ENCODE peak calls at places on chromosomes 3 and 15, in ten cellular contexts. One of them, this sample, is unnamed.

GRCh38 chr3:8724108-8724752 is 9.4 kb upstream of the CAV3 start:
- DNase-seq in fibroblast of lung: no peak
- DNase-seq in brain microvascular endothelial cell: no peak
- DNase-seq in upper lobe of right lung: no peak
- DNase-seq in transverse colon: no peak
- DNase-seq in CD8-positive, alpha-beta T cell: no peak
- DNase-seq in MM.1S: no peak
- DNase-seq in left ventricle myocardium inferior: no peak
- DNase-seq in CD4-positive, alpha-beta T cell: no peak
- DNase-seq in GM23338: no peak
- DNase-seq in this sample: no peak

GRCh38 chr15:77659350-77660321 is 26.9 kb upstream of the LINGO1 start:
- DNase-seq in fibroblast of lung: peak; percentile 31
- DNase-seq in brain microvascular endothelial cell: peak; percentile 38
- DNase-seq in upper lobe of right lung: no peak
- DNase-seq in transverse colon: peak; percentile 82
- DNase-seq in CD8-positive, alpha-beta T cell: no peak
- DNase-seq in MM.1S: peak; percentile 51
- DNase-seq in left ventricle myocardium inferior: peak; percentile 34
- DNase-seq in CD4-positive, alpha-beta T cell: no peak
- DNase-seq in GM23338: peak; percentile 83
- DNase-seq in this sample: peak; percentile 90

GRCh38 chr15:29686445-29687203 is 135.6 kb downstream of the TJP1 start:
- DNase-seq in fibroblast of lung: no peak
- DNase-seq in brain microvascular endothelial cell: no peak
- DNase-seq in upper lobe of right lung: no peak
- DNase-seq in transverse colon: no peak
- DNase-seq in CD8-positive, alpha-beta T cell: no peak
- DNase-seq in MM.1S: no peak
- DNase-seq in left ventricle myocardium inferior: no peak
- DNase-seq in CD4-positive, alpha-beta T cell: no peak
- DNase-seq in GM23338: no peak
- DNase-seq in this sample: no peak

GRCh38 chr3:173770796-173771573 is 373.4 kb downstream of the NLGN1 start:
- DNase-seq in fibroblast of lung: peak; percentile 10
- DNase-seq in brain microvascular endothelial cell: no peak
- DNase-seq in upper lobe of right lung: no peak
- DNase-seq in transverse colon: no peak
- DNase-seq in CD8-positive, alpha-beta T cell: no peak
- DNase-seq in MM.1S: no peak
- DNase-seq in left ventricle myocardium inferior: no peak
- DNase-seq in CD4-positive, alpha-beta T cell: no peak
- DNase-seq in GM23338: peak; percentile 32
- DNase-seq in this sample: no peak

GRCh38 chr3:127053026-127053425 is 70.1 kb downstream of the PLXNA1 start:
- DNase-seq in fibroblast of lung: no peak
- DNase-seq in brain microvascular endothelial cell: no peak
- DNase-seq in upper lobe of right lung: peak; percentile 33
- DNase-seq in transverse colon: no peak
- DNase-seq in CD8-positive, alpha-beta T cell: no peak
- DNase-seq in MM.1S: no peak
- DNase-seq in left ventricle myocardium inferior: no peak
- DNase-seq in CD4-positive, alpha-beta T cell: no peak
- DNase-seq in GM23338: no peak
- DNase-seq in this sample: no peak

GRCh38 chr15:33701304-33701696 is 267.0 kb upstream of the CHRM5 start:
- DNase-seq in fibroblast of lung: no peak
- DNase-seq in brain microvascular endothelial cell: no peak
- DNase-seq in upper lobe of right lung: no peak
- DNase-seq in transverse colon: no peak
- DNase-seq in CD8-positive, alpha-beta T cell: no peak
- DNase-seq in MM.1S: no peak
- DNase-seq in left ventricle myocardium inferior: no peak
- DNase-seq in CD4-positive, alpha-beta T cell: no peak
- DNase-seq in GM23338: no peak
- DNase-seq in this sample: peak; percentile 14

GRCh38 chr3:150391200-150391599 is 16.9 kb upstream of the TSC22D2 start:
- DNase-seq in fibroblast of lung: no peak
- DNase-seq in brain microvascular endothelial cell: no peak
- DNase-seq in upper lobe of right lung: no peak
- DNase-seq in transverse colon: no peak
- DNase-seq in CD8-positive, alpha-beta T cell: no peak
- DNase-seq in MM.1S: no peak
- DNase-seq in left ventricle myocardium inferior: no peak
- DNase-seq in CD4-positive, alpha-beta T cell: no peak
- DNase-seq in GM23338: no peak
- DNase-seq in this sample: no peak

GRCh38 chr15:71116942-71117341 is 1.7 kb downstream of the THSD4 start:
- DNase-seq in fibroblast of lung: no peak
- DNase-seq in brain microvascular endothelial cell: no peak
- DNase-seq in upper lobe of right lung: no peak
- DNase-seq in transverse colon: peak; percentile 59
- DNase-seq in CD8-positive, alpha-beta T cell: no peak
- DNase-seq in MM.1S: no peak
- DNase-seq in left ventricle myocardium inferior: peak; percentile 59
- DNase-seq in CD4-positive, alpha-beta T cell: no peak
- DNase-seq in GM23338: no peak
- DNase-seq in this sample: no peak

GRCh38 chr3:37520802-37521350 is 340.8 kb upstream of the CTDSPL start:
- DNase-seq in fibroblast of lung: peak; percentile 59
- DNase-seq in brain microvascular endothelial cell: no peak
- DNase-seq in upper lobe of right lung: no peak
- DNase-seq in transverse colon: no peak
- DNase-seq in CD8-positive, alpha-beta T cell: no peak
- DNase-seq in MM.1S: no peak
- DNase-seq in left ventricle myocardium inferior: no peak
- DNase-seq in CD4-positive, alpha-beta T cell: no peak
- DNase-seq in GM23338: no peak
- DNase-seq in this sample: no peak

GRCh38 chr15:45263854-45264253 is 11.8 kb downstream of the SLC28A2 start:
- DNase-seq in fibroblast of lung: no peak
- DNase-seq in brain microvascular endothelial cell: no peak
- DNase-seq in upper lobe of right lung: no peak
- DNase-seq in transverse colon: no peak
- DNase-seq in CD8-positive, alpha-beta T cell: no peak
- DNase-seq in MM.1S: no peak
- DNase-seq in left ventricle myocardium inferior: no peak
- DNase-seq in CD4-positive, alpha-beta T cell: no peak
- DNase-seq in GM23338: no peak
- DNase-seq in this sample: no peak

GRCh38 chr15:45265506-45265905 is 13.5 kb downstream of the SLC28A2 start:
- DNase-seq in fibroblast of lung: no peak
- DNase-seq in brain microvascular endothelial cell: no peak
- DNase-seq in upper lobe of right lung: no peak
- DNase-seq in transverse colon: no peak
- DNase-seq in CD8-positive, alpha-beta T cell: no peak
- DNase-seq in MM.1S: no peak
- DNase-seq in left ventricle myocardium inferior: no peak
- DNase-seq in CD4-positive, alpha-beta T cell: no peak
- DNase-seq in GM23338: no peak
- DNase-seq in this sample: no peak

GRCh38 chr15:45262906-45263456 is 10.9 kb downstream of the SLC28A2 start:
- DNase-seq in fibroblast of lung: no peak
- DNase-seq in brain microvascular endothelial cell: no peak
- DNase-seq in upper lobe of right lung: no peak
- DNase-seq in transverse colon: no peak
- DNase-seq in CD8-positive, alpha-beta T cell: no peak
- DNase-seq in MM.1S: no peak
- DNase-seq in left ventricle myocardium inferior: no peak
- DNase-seq in CD4-positive, alpha-beta T cell: no peak
- DNase-seq in GM23338: no peak
- DNase-seq in this sample: no peak

GRCh38 chr15:45268135-45268534 is 16.1 kb downstream of the SLC28A2 start:
- DNase-seq in fibroblast of lung: no peak
- DNase-seq in brain microvascular endothelial cell: no peak
- DNase-seq in upper lobe of right lung: no peak
- DNase-seq in transverse colon: peak; percentile 54
- DNase-seq in CD8-positive, alpha-beta T cell: no peak
- DNase-seq in MM.1S: no peak
- DNase-seq in left ventricle myocardium inferior: no peak
- DNase-seq in CD4-positive, alpha-beta T cell: no peak
- DNase-seq in GM23338: peak; percentile 62
- DNase-seq in this sample: peak; percentile 35
- TF ChIP-seq CTCF in fibroblast of lung: no peak
- TF ChIP-seq CTCF in brain microvascular endothelial cell: peak; percentile 8
- TF ChIP-seq CTCF in upper lobe of right lung: no peak
- TF ChIP-seq CTCF in transverse colon: peak; percentile 8
- TF ChIP-seq CTCF in CD8-positive, alpha-beta T cell: no peak
- TF ChIP-seq CTCF in MM.1S: peak; percentile 15
- TF ChIP-seq CTCF in left ventricle myocardium inferior: no peak
- TF ChIP-seq CTCF in CD4-positive, alpha-beta T cell: no peak
- TF ChIP-seq CTCF in GM23338: peak; percentile 84
- TF ChIP-seq CTCF in this sample: peak; percentile 48

GRCh38 chr3:45546223-45546622 is 48.3 kb upstream of the LIMD1 start:
- DNase-seq in fibroblast of lung: no peak
- DNase-seq in brain microvascular endothelial cell: no peak
- DNase-seq in upper lobe of right lung: no peak
- DNase-seq in transverse colon: no peak
- DNase-seq in CD8-positive, alpha-beta T cell: no peak
- DNase-seq in MM.1S: no peak
- DNase-seq in left ventricle myocardium inferior: no peak
- DNase-seq in CD4-positive, alpha-beta T cell: no peak
- DNase-seq in GM23338: no peak
- DNase-seq in this sample: no peak

GRCh38 chr3:45546636-45547201 is 47.8 kb upstream of the LIMD1 start:
- DNase-seq in fibroblast of lung: no peak
- DNase-seq in brain microvascular endothelial cell: no peak
- DNase-seq in upper lobe of right lung: no peak
- DNase-seq in transverse colon: no peak
- DNase-seq in CD8-positive, alpha-beta T cell: no peak
- DNase-seq in MM.1S: no peak
- DNase-seq in left ventricle myocardium inferior: no peak
- DNase-seq in CD4-positive, alpha-beta T cell: no peak
- DNase-seq in GM23338: peak; percentile 89
- DNase-seq in this sample: peak; percentile 47

GRCh38 chr3:45547764-45548683 is 46.5 kb upstream of the LIMD1 start:
- DNase-seq in fibroblast of lung: peak; percentile 69
- DNase-seq in brain microvascular endothelial cell: no peak
- DNase-seq in upper lobe of right lung: no peak
- DNase-seq in transverse colon: no peak
- DNase-seq in CD8-positive, alpha-beta T cell: no peak
- DNase-seq in MM.1S: no peak
- DNase-seq in left ventricle myocardium inferior: peak; percentile 63
- DNase-seq in CD4-positive, alpha-beta T cell: no peak
- DNase-seq in GM23338: no peak
- DNase-seq in this sample: no peak

GRCh38 chr3:45548724-45549123 is 45.8 kb upstream of the LIMD1 start:
- DNase-seq in fibroblast of lung: no peak
- DNase-seq in brain microvascular endothelial cell: no peak
- DNase-seq in upper lobe of right lung: no peak
- DNase-seq in transverse colon: no peak
- DNase-seq in CD8-positive, alpha-beta T cell: no peak
- DNase-seq in MM.1S: no peak
- DNase-seq in left ventricle myocardium inferior: no peak
- DNase-seq in CD4-positive, alpha-beta T cell: no peak
- DNase-seq in GM23338: no peak
- DNase-seq in this sample: no peak

DNA sequence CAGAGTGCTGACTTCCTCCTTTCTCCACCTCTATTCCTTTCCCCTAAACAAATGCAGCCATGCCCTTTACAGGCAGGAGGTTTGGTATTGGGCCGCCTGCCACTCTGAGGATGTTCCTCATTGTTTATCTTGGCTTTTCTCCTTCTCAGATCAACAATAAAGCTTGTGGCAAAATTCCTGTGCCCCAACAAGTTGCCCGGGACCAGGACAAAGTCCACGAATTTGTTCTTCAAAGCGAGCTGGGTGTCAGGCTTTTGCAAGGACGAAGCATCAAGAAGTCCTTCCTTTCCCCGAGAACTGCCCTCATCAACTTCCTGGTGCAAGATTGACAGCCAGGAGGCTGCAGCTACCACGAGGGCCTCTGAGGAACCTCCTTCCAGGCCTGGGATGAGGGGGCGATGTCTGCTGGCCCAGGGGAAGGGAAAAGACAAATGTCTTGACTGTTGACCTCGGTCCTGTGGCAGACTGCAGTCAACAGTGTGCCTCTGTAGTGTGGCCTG is 47.3 kb upstream of the LIMD1 start:
- DNase-seq in fibroblast of lung: no peak
- DNase-seq in brain microvascular endothelial cell: no peak
- DNase-seq in upper lobe of right lung: no peak
- DNase-seq in transverse colon: no peak
- DNase-seq in CD8-positive, alpha-beta T cell: no peak
- DNase-seq in MM.1S: no peak
- DNase-seq in left ventricle myocardium inferior: no peak
- DNase-seq in CD4-positive, alpha-beta T cell: no peak
- DNase-seq in GM23338: no peak
- DNase-seq in this sample: no peak
- H3K27ac ChIP-seq in fibroblast of lung: peak overlapping the region; percentile 15
- H3K27ac ChIP-seq in brain microvascular endothelial cell: no peak overlapping the region
- H3K27ac ChIP-seq in upper lobe of right lung: peak overlapping the region; percentile 31
- H3K27ac ChIP-seq in transverse colon: peak overlapping the region; percentile 62
- H3K27ac ChIP-seq in CD8-positive, alpha-beta T cell: no peak overlapping the region
- H3K27ac ChIP-seq in MM.1S: no peak overlapping the region
- H3K27ac ChIP-seq in left ventricle myocardium inferior: peak overlapping the region; percentile 90
- H3K27ac ChIP-seq in CD4-positive, alpha-beta T cell: no peak overlapping the region
- H3K27ac ChIP-seq in GM23338: no peak overlapping the region
- H3K27ac ChIP-seq in this sample: no peak overlapping the region

DNA sequence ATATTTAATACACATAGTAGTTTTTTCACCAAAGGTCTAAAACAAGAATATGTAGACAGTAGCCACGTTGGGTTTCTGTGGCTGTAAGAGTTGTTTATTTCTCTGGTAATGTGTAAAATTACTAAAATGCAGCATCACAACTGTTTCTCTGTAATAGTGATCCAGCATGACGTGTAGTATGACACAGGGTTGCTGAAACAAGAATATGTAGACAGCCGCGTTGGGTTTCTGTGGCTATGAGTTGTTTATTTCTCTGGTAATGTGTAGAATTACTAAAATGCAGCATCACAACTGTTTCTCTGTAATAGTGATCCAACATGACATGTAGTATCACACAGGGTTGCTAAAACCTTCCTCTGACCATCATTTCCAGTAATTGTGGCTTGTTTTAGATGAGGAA is 153.6 kb upstream of the ZNF717 start:
- DNase-seq in fibroblast of lung: no peak
- DNase-seq in brain microvascular endothelial cell: no peak
- DNase-seq in upper lobe of right lung: no peak
- DNase-seq in transverse colon: no peak
- DNase-seq in CD8-positive, alpha-beta T cell: no peak
- DNase-seq in MM.1S: no peak
- DNase-seq in left ventricle myocardium inferior: no peak
- DNase-seq in CD4-positive, alpha-beta T cell: no peak
- DNase-seq in GM23338: no peak
- DNase-seq in this sample: no peak
- TF ChIP-seq CTCF in fibroblast of lung: no peak
- TF ChIP-seq CTCF in brain microvascular endothelial cell: no peak
- TF ChIP-seq CTCF in upper lobe of right lung: no peak
- TF ChIP-seq CTCF in transverse colon: no peak
- TF ChIP-seq CTCF in CD8-positive, alpha-beta T cell: no peak
- TF ChIP-seq CTCF in MM.1S: no peak
- TF ChIP-seq CTCF in left ventricle myocardium inferior: no peak
- TF ChIP-seq CTCF in CD4-positive, alpha-beta T cell: no peak
- TF ChIP-seq CTCF in GM23338: no peak
- TF ChIP-seq CTCF in this sample: no peak

DNA sequence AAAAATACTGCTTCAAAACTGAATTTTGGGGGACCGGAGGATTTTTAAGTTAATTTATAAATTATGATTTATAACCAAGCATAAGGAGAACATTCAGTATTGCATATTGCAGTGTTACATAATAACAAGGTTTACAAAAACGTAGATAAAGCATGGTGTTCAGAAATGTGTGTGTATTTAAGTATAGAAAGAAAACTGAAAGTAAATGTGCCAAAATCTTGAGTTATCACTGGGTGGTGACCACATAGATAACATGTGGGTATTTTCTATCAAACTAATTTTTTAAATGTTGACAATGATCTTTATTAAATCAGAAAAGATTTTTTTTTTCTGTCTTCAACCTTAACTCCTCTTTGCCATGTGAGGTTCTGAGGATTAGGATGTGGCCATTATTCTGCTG is 32.6 kb downstream of the EIF2AK4 start:
- DNase-seq in fibroblast of lung: no peak
- DNase-seq in brain microvascular endothelial cell: no peak
- DNase-seq in upper lobe of right lung: no peak
- DNase-seq in transverse colon: no peak
- DNase-seq in CD8-positive, alpha-beta T cell: no peak
- DNase-seq in MM.1S: peak; percentile 13
- DNase-seq in left ventricle myocardium inferior: no peak
- DNase-seq in CD4-positive, alpha-beta T cell: no peak
- DNase-seq in GM23338: no peak
- DNase-seq in this sample: no peak
- H3K27ac ChIP-seq in fibroblast of lung: no peak overlapping the region
- H3K27ac ChIP-seq in brain microvascular endothelial cell: no peak overlapping the region
- H3K27ac ChIP-seq in upper lobe of right lung: no peak overlapping the region
- H3K27ac ChIP-seq in transverse colon: no peak overlapping the region
- H3K27ac ChIP-seq in CD8-positive, alpha-beta T cell: no peak overlapping the region
- H3K27ac ChIP-seq in MM.1S: no peak overlapping the region
- H3K27ac ChIP-seq in left ventricle myocardium inferior: no peak overlapping the region
- H3K27ac ChIP-seq in CD4-positive, alpha-beta T cell: no peak overlapping the region
- H3K27ac ChIP-seq in GM23338: no peak overlapping the region
- H3K27ac ChIP-seq in this sample: no peak overlapping the region